ENCODE peak calls at places on chromosomes 12 and 14, in five cellular contexts. U, I, M, R and L are unnamed samples.

GRCh38 chr14:97584528-97584927 is 787.3 kb downstream of the VRK1 start:
- DNase-seq in U (no peak), I (no peak), M (no peak), R (no peak), L (no peak)

GRCh38 chr12:115166698-115167315 is 482.8 kb upstream of the TBX3 start:
- DNase-seq in U (no peak), I (no peak), M (no peak), R (no peak), L (no peak)

GRCh38 chr12:6533653-6534157 is 612 bp upstream of the GAPDH start:
- DNase-seq in U (no peak), I (peak), M (no peak), R (peak), L (no peak)

GRCh38 chr12:685388-685787 is 22.1 kb upstream of the NINJ2 start:
- DNase-seq in U (no peak), I (no peak), M (no peak), R (no peak), L (peak)

GRCh38 chr12:109451400-109451799 is 25.7 kb downstream of the KCTD10 start:
- DNase-seq in U (no peak), I (no peak), M (no peak), R (no peak), L (no peak)

GRCh38 chr12:124834822-124835221 is 28.8 kb downstream of the SCARB1 start:
- DNase-seq in U (no peak), I (no peak), M (no peak), R (no peak), L (no peak)

GRCh38 chr12:53236443-53237111 is 4.6 kb upstream of the RARG start:
- DNase-seq in U (no peak), I (no peak), M (no peak), R (no peak), L (no peak)

GRCh38 chr12:57033428-57033827 is 16.5 kb downstream of the MYO1A start:
- DNase-seq in U (peak), I (no peak), M (no peak), R (no peak), L (no peak)

GRCh38 chr14:65321370-65321875 is 91.1 kb upstream of the FUT8 start:
- DNase-seq in U (no peak), I (no peak), M (no peak), R (no peak), L (no peak)

GRCh38 chr12:40122842-40123241 is 17.0 kb upstream of the SLC2A13 start:
- DNase-seq in U (no peak), I (no peak), M (no peak), R (no peak), L (no peak)

GRCh38 chr14:20624495-20625070 is 16.9 kb downstream of the OR6S1 start:
- DNase-seq in U (no peak), I (peak), M (no peak), R (peak), L (peak)

GRCh38 chr12:128052341-128052740 is 214.6 kb upstream of the TMEM132C start:
- DNase-seq in U (no peak), I (no peak), M (no peak), R (no peak), L (no peak)

GRCh38 chr12:53495903-53496751 is 3.1 kb downstream of the MAP3K12 start:
- DNase-seq in U (no peak), I (peak), M (peak), R (peak), L (no peak)

GRCh38 chr12:57632369-57632897 is 568 bp downstream of the B4GALNT1 start:
- DNase-seq in U (no peak), I (no peak), M (no peak), R (peak), L (no peak)

GRCh38 chr14:53470351-53471043 is 317.4 kb upstream of the DDHD1 start:
- DNase-seq in U (no peak), I (peak), M (no peak), R (no peak), L (no peak)

GRCh38 chr12:98595152-98595988 is 1.9 kb downstream of the SLC25A3 start:
- DNase-seq in U (no peak), I (no peak), M (no peak), R (no peak), L (peak)

GRCh38 chr12:63403256-63403655 is 252.3 kb upstream of the AVPR1A start:
- DNase-seq in U (no peak), I (no peak), M (no peak), R (no peak), L (no peak)

GRCh38 chr14:51283402-51283825 is 43.4 kb downstream of the TMX1 start:
- DNase-seq in U (peak), I (no peak), M (no peak), R (no peak), L (peak)

GRCh38 chr12:103779410-103780092 is 61.5 kb downstream of the NT5DC3 start:
- DNase-seq in U (no peak), I (no peak), M (no peak), R (no peak), L (no peak)

GRCh38 chr14:73208390-73208789 is 28.9 kb upstream of the PAPLN start:
- DNase-seq in U (no peak), I (no peak), M (no peak), R (no peak), L (no peak)

GRCh38 chr14:34711169-34711568 is 3.2 kb downstream of the CFL2 start:
- DNase-seq in U (peak), I (no peak), M (no peak), R (no peak), L (no peak)

GRCh38 chr12:68294246-68294645 is 37.9 kb downstream of the MDM1 start:
- DNase-seq in U (no peak), I (no peak), M (no peak), R (no peak), L (no peak)

GRCh38 chr12:87469295-87469694 is 559.9 kb downstream of the C12orf50 start:
- DNase-seq in U (no peak), I (no peak), M (no peak), R (no peak), L (no peak)

GRCh38 chr14:50085570-50086315 is 30.6 kb downstream of the VCPKMT start:
- DNase-seq in U (no peak), I (no peak), M (no peak), R (no peak), L (no peak)

GRCh38 chr14:50084666-50085065 is 31.7 kb downstream of the VCPKMT start:
- DNase-seq in U (no peak), I (no peak), M (no peak), R (no peak), L (no peak)

GRCh38 chr14:50082784-50083466 is 33.4 kb downstream of the VCPKMT start:
- DNase-seq in U (no peak), I (no peak), M (no peak), R (no peak), L (no peak)

GRCh38 chr14:50083467-50084337 is 32.7 kb downstream of the VCPKMT start:
- DNase-seq in U (no peak), I (no peak), M (no peak), R (no peak), L (no peak)

GRCh38 chr14:50082308-50082742 is 34.0 kb downstream of the VCPKMT start:
- DNase-seq in U (no peak), I (no peak), M (no peak), R (no peak), L (no peak)
- H3K4me3 ChIP-seq in U (no peak), I (no peak), M (no peak), R (no peak), L (no peak)

GRCh38 chr14:69259176-69259530 is 805 bp upstream of the GALNT16 start:
- DNase-seq in U (no peak), I (no peak), M (no peak), R (no peak), L (no peak)
- H3K4me3 ChIP-seq in U (no peak), I (no peak), M (peak), R (peak), L (peak)

GRCh38 chr12:49091056-49091835 is 3.4 kb downstream of the DHH start:
- DNase-seq in U (no peak), I (no peak), M (no peak), R (no peak), L (no peak)
- H3K4me3 ChIP-seq in U (no peak), I (no peak), M (peak), R (no peak), L (peak)

GRCh38 chr14:68284834-68285233 is 465.3 kb downstream of the RAD51B start:
- DNase-seq in U (no peak), I (peak), M (no peak), R (no peak), L (peak)
- H3K4me3 ChIP-seq in U (no peak), I (no peak), M (no peak), R (no peak), L (no peak)

DNA sequence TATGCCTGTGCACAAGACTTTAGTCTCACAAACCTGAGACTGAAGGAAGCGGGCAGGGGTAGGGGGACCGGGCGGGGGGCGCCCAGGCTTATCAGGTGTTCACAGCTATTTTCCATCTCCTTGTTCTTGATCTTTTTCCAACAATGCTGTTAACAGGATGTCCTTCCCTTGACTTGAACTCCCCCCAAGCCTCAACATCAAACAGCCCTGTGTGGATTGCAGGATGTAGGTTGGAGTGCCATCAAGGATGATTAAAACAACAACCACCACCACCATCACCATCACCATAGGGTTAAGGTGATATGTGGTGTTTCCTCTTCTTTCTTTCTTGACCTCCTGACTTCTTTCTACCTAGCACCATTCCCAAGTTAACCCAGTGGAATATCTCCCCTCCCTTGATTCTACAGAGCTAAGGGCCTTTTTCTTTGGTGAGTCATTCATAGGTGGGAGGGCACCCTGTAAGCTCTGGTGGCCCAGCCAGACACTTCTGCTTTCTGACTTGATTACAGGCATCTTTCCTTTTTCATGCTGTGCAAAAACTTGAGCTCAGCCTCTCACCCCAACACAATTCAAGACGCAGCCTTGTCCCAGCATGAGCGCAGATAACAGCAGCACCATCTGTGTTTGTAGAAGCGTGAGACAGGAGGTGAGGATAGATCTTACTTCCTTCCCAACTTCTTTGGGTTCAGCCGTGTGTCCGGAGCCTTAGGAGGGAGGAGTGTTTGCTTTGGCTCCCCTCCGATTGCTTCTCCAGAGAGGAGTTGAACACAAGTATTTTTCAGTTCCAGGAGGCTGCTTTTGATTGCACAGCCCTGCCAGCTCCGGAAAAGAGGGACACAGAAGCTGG is 26.8 kb downstream of the FLVCR2 start:
- DNase-seq in U (no peak), I (peak), M (peak), R (no peak), L (peak)
- H3K4me3 ChIP-seq in U (no peak), I (no peak), M (no peak), R (no peak), L (peak)

DNA sequence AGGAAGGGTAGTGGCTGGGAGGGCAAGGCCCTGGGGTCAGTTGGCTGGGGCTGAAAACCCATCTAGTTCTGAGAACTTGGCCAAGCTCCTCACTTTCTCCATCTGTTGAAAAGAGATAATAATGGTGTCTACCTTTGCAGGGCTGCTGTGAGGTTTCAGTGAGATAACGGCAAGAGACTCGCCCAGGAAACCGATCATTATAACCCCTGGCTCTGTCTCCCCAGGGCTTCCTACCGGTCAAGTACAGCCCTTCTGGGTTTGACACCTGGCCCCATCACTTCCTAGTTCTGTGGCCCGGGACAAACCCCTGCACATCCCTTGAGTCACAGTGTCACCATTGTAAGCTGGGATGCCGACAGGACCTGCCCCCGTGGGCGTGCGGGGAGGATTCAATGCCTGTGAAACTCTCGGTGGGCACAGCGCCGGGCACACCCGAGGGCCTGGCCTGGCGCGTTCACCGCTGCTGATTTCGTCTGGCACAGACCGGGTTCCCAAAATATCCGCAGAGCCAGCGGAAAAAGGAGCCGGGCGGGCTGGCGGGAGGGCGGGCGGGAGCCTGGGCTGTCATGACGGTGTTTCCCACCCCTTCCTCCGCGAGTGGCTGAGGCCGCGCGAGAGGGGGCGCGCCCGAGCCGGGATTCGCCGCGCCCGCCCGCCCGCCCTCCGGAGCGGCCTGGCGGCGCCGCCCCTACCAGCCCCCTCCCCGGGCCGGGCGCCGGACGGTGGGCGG is 4.5 kb downstream of the KMT5A start:
- DNase-seq in U (no peak), I (peak), M (peak), R (peak), L (no peak)
- H3K4me3 ChIP-seq in U (peak), I (no peak), M (peak), R (peak), L (peak)

GRCh38 chr12:19624000-19624399 is 184.7 kb downstream of the AEBP2 start:
- DNase-seq in U (no peak), I (no peak), M (no peak), R (no peak), L (no peak)
- H3K4me3 ChIP-seq in U (no peak), I (no peak), M (no peak), R (no peak), L (no peak)